ENCODE peak calls at places on chromosomes 4 and X, in four cellular contexts. E is fibroblast of lung, Q is uterus, K is heart left ventricle. N is an unnamed sample.
A peak's percentile ranks its signal among the peaks of the same experiment; 100 is the strongest.

GRCh38 chr4:39873823-39874222 is 103.9 kb downstream of the PDS5A start:
- DNase-seq in E (peak; percentile 15), K (no peak), Q (no peak), N (no peak)

GRCh38 chr4:153784300-153784699 is 4.6 kb downstream of the SFRP2 start:
- DNase-seq in E (no peak), K (no peak), Q (no peak), N (no peak)

GRCh38 chr4:102263024-102263787 is 82.1 kb downstream of the SLC39A8 start:
- DNase-seq in K (no peak), E (peak; percentile 64), Q (no peak), N (peak; percentile 38)

GRCh38 chr4:177255359-177255758 is 54.3 kb upstream of the NEIL3 start:
- DNase-seq in E (no peak), K (no peak), Q (no peak), N (no peak)

GRCh38 chr4:147461161-147461560 is 19.7 kb upstream of the EDNRA start:
- DNase-seq in K (no peak), E (peak; percentile 61), Q (no peak), N (no peak)

GRCh38 chrX:153457827-153458466 is 12.1 kb upstream of the TREX2 start:
- DNase-seq in Q (no peak), K (peak; percentile 11), E (no peak), N (no peak)

GRCh38 chr4:118741456-118741855 is 56.3 kb downstream of the METTL14 start:
- DNase-seq in Q (no peak), E (no peak), K (no peak), N (no peak)

GRCh38 chr4:125085-125820 is 952 bp downstream of the ZNF718 start:
- DNase-seq in Q (no peak), K (peak; percentile 64), E (peak; percentile 52), N (peak; percentile 49)

GRCh38 chr4:177041356-177041755 is 248.6 kb upstream of the VEGFC start:
- DNase-seq in K (no peak), Q (no peak), E (peak; percentile 41), N (no peak)

GRCh38 chr4:168076989-168077725 is 15.2 kb upstream of the ANXA10 start:
- DNase-seq in E (peak; percentile 53), K (no peak), Q (peak; percentile 13), N (peak; percentile 30)

GRCh38 chr4:143362392-143363046 is 25.8 kb downstream of the GAB1 start:
- DNase-seq in E (no peak), K (no peak), Q (no peak), N (no peak)

GRCh38 chr4:1208970-1209704 is 36.8 kb upstream of the SPON2 start:
- DNase-seq in Q (no peak), K (peak; percentile 41), E (peak; percentile 50), N (no peak)

GRCh38 chr4:36065274-36065871 is 178.9 kb downstream of the ARAP2 start:
- DNase-seq in K (no peak), Q (no peak), E (no peak), N (no peak)

GRCh38 chrX:150405576-150405975 is 42.5 kb downstream of the MAMLD1 start:
- DNase-seq in E (no peak), K (no peak), Q (peak; percentile 19), N (no peak)

GRCh38 chrX:24760601-24761000 is 66.9 kb downstream of the POLA1 start:
- DNase-seq in Q (no peak), K (no peak), E (peak; percentile 85), N (no peak)

GRCh38 chr4:74039065-74039763 is 725 bp upstream of the CXCL3 start:
- DNase-seq in E (peak; percentile 13), K (no peak), Q (no peak), N (no peak)

GRCh38 chr4:83054928-83055327 is 19.9 kb downstream of the COPS4 start:
- DNase-seq in Q (no peak), E (peak; percentile 13), K (no peak), N (no peak)

GRCh38 chr4:99790796-99791617 is 25.6 kb upstream of the DAPP1 start:
- DNase-seq in E (peak; percentile 70), K (no peak), Q (no peak), N (no peak)

GRCh38 chrX:34404386-34405070 is 252.6 kb downstream of the TMEM47 start:
- DNase-seq in Q (peak; percentile 46), K (no peak), E (no peak), N (no peak)

GRCh38 chr4:156322592-156322991 is 368.9 kb upstream of the CTSO start:
- DNase-seq in E (peak; percentile 94), K (no peak), Q (no peak), N (no peak)

GRCh38 chr4:144627663-144628076 is 18.3 kb upstream of the HHIP start:
- DNase-seq in Q (no peak), E (peak; percentile 84), K (no peak), N (no peak)

GRCh38 chr4:112951362-112951962 is 98.0 kb upstream of the ANK2 start:
- DNase-seq in K (no peak), E (peak; percentile 3), Q (no peak), N (no peak)

GRCh38 chr4:123198706-123199105 is 197.9 kb upstream of the SPRY1 start:
- DNase-seq in E (peak; percentile 47), Q (no peak), K (no peak), N (no peak)

GRCh38 chr4:182567119-182567518 is 323.9 kb downstream of the TENM3 start:
- DNase-seq in Q (no peak), K (no peak), E (no peak), N (no peak)

GRCh38 chrX:53930513-53931380 is 113.5 kb downstream of the PHF8 start:
- DNase-seq in K (no peak), E (peak; percentile 68), Q (no peak), N (no peak)

GRCh38 chr4:38430841-38431240 is 233.2 kb upstream of the KLF3 start:
- DNase-seq in Q (no peak), E (no peak), K (no peak), N (no peak)

GRCh38 chr4:101014417-101014816 is 332.9 kb downstream of the PPP3CA start:
- DNase-seq in Q (no peak), K (no peak), E (no peak), N (no peak)

GRCh38 chr4:75844151-75844662 is 58.0 kb downstream of the PPEF2 start:
- DNase-seq in Q (peak; percentile 24), E (peak; percentile 96), K (no peak), N (no peak)

DNA sequence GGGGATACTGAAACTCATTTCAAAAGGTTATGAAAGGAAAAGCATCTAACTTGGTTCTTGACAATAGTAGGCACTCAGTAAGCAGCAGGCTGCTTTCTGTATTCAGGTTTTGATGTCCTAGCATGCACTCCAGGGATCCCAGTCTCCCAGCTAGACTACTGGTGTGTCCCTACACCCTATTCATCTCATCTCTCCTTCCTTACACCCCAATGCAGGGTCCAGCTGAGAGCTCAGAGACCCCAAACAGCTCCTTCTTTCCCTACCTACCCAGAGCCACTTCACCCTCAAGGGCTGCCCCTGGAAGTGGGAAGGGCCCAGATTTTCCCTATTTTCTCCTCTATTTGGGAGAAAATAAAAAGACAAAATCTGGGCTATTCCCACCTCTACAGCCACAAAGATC is 1.6 kb upstream of the EFNB1 start:
- DNase-seq in K (no peak), E (no peak), Q (no peak), N (no peak)
- H3K27me3 ChIP-seq in K (no peaks in the 10 kb centered on the region), E (no peaks in the 10 kb centered on the region), Q (no peaks in the 10 kb centered on the region), N (peaks cover 63% of the 10 kb centered on the region)

GRCh38 chrX:3788494-3789233 is 75.2 kb upstream of the PRKX start:
- DNase-seq in K (no peak), E (no peak), Q (no peak), N (no peak)
- H3K27me3 ChIP-seq in K (no peaks in the 10 kb centered on the region), E (no peaks in the 10 kb centered on the region), Q (no peaks in the 10 kb centered on the region), N (no peaks in the 10 kb centered on the region)

DNA sequence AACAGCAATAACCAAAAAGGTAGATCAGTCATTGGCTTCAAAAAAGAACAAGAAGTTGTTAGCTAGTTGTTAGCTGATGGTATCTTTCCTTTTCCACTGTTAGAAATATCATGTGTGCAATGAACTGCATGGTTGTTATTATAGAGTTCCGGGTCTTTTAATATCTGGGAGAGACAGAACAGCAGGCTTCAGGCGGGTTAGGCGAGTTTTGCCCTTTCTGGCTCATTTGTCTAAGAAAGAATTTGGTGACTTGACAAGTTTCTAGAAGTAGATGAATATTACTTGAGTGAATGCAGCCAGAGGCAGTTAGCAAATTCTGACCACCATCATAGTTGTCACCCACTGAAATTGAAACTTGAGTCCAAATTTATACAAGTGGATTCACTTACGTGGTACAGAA is 88.9 kb upstream of the MID1 start:
- DNase-seq in Q (no peak), E (no peak), K (no peak), N (no peak)
- H3K27me3 ChIP-seq in Q (no peaks in the 10 kb centered on the region), E (no peaks in the 10 kb centered on the region), K (no peaks in the 10 kb centered on the region), N (no peaks in the 10 kb centered on the region)

GRCh38 chrX:145816607-145817298 is 876 bp upstream of the SLITRK2 start:
- DNase-seq in E (no peak), K (no peak), Q (no peak), N (no peak)

GRCh38 chrX:145820825-145821224 is 3.2 kb downstream of the SLITRK2 start:
- DNase-seq in Q (no peak), K (no peak), E (no peak), N (no peak)

GRCh38 chrX:145818522-145819075 is 970 bp downstream of the SLITRK2 start:
- DNase-seq in K (no peak), Q (no peak), E (no peak), N (no peak)

GRCh38 chrX:145817666-145818521 is at the start of gene SLITRK2:
- DNase-seq in E (no peak), Q (no peak), K (no peak), N (peak; percentile 51)

GRCh38 chrX:145817299-145817665 is 347 bp upstream of the SLITRK2 start:
- DNase-seq in E (no peak), Q (no peak), K (peak; percentile 42), N (no peak)
- H3K27me3 ChIP-seq in E (peaks cover 2% of the 10 kb centered on the region), Q (no peaks in the 10 kb centered on the region), K (no peaks in the 10 kb centered on the region), N (no peaks in the 10 kb centered on the region)

GRCh38 chrX:12903646-12904045 is 2.8 kb upstream of the TLR8 start:
- DNase-seq in E (no peak), K (no peak), Q (no peak), N (no peak)
- H3K27me3 ChIP-seq in E (no peaks in the 10 kb centered on the region), K (no peaks in the 10 kb centered on the region), Q (no peaks in the 10 kb centered on the region), N (no peaks in the 10 kb centered on the region)

GRCh38 chr4:4868506-4869379 is 9.3 kb downstream of the MSX1 start:
- DNase-seq in E (no peak), K (no peak), Q (no peak), N (no peak)
- H3K27me3 ChIP-seq in E (peaks cover 82% of the 10 kb centered on the region), K (peaks cover 91% of the 10 kb centered on the region), Q (peaks cover 13% of the 10 kb centered on the region), N (peaks cover 100% of the 10 kb centered on the region)

GRCh38 chrX:123138473-123138872 is 45.6 kb upstream of the GRIA3 start:
- DNase-seq in E (peak; percentile 75), K (no peak), Q (no peak), N (no peak)

GRCh38 chrX:123140454-123140853 is 43.6 kb upstream of the GRIA3 start:
- DNase-seq in E (no peak), K (no peak), Q (no peak), N (no peak)

GRCh38 chrX:123140904-123141303 is 43.2 kb upstream of the GRIA3 start:
- DNase-seq in K (no peak), Q (no peak), E (no peak), N (no peak)
- H3K27me3 ChIP-seq in K (no peaks in the 10 kb centered on the region), Q (no peaks in the 10 kb centered on the region), E (no peaks in the 10 kb centered on the region), N (peaks cover 3% of the 10 kb centered on the region)

DNA sequence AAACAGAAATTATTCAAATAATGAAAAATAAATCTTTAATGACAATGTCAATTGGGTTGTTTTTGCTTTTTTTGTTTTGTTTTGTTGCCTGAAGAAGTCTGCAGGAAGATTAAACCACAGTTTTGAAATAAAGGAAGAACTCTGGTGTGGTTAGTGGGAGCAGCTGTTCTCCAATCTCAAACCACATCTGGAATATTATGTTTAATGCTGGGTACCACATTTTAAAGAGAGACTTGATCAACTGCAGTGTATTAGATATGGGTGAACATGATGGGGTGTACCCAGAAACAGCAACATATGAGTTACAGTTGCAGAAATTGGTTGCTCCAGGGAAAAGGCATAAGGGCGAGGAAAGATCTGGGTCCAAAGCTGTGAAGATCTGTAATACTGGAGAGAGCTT is 171.2 kb upstream of the RPL34 start:
- DNase-seq in Q (no peak), E (no peak), K (no peak), N (no peak)
- H3K27me3 ChIP-seq in Q (no peaks in the 10 kb centered on the region), E (no peaks in the 10 kb centered on the region), K (no peaks in the 10 kb centered on the region), N (no peaks in the 10 kb centered on the region)